ENCODE peak calls at places on chromosomes 6 and 20, in eight cellular contexts. G is aorta; E is CD8-positive, alpha-beta T cell; K is spleen; R is esophagus squamous epithelium; L is thoracic aorta; C is cardiac muscle cell; Y is adipocyte. B is an unnamed sample. For H3K4me1, the result is how much of the 10 kb centered on the place peaks cover.

GRCh38 chr6:38110407-38111025 is 291.0 kb downstream of the ZFAND3 start:
- DNase-seq in L (no peak), Y (no peak), G (no peak), C (peak), R (no peak), E (no peak), K (no peak), B (no peak)

GRCh38 chr20:26163890-26164289 is 467.2 kb upstream of the ZNF337 start:
- DNase-seq in E (no peak), K (no peak), C (no peak), G (no peak), Y (peak), L (no peak), R (no peak), B (no peak)

GRCh38 chr6:96211341-96211740 is 195.6 kb downstream of the FUT9 start:
- DNase-seq in G (no peak), R (no peak), K (no peak), E (no peak), Y (no peak), L (no peak), C (no peak), B (no peak)

GRCh38 chr6:4941782-4942672 is 61.8 kb downstream of the RPP40 start:
- DNase-seq in R (no peak), C (no peak), G (no peak), K (no peak), L (no peak), Y (peak), E (peak), B (no peak)

GRCh38 chr6:148303616-148304015 is 39.0 kb upstream of the SASH1 start:
- DNase-seq in G (no peak), L (no peak), Y (no peak), C (no peak), E (no peak), R (no peak), K (no peak), B (no peak)

GRCh38 chr6:106997392-106998257 is 23.1 kb upstream of the CD24 start:
- DNase-seq in R (no peak), L (no peak), Y (peak), E (peak), K (peak), C (peak), G (peak), B (no peak)

GRCh38 chr20:21808863-21809664 is 103.6 kb downstream of the PAX1 start:
- DNase-seq in G (peak), L (no peak), R (no peak), K (peak), Y (no peak), E (peak), C (peak), B (peak)

GRCh38 chr20:22312744-22313346 is 271.5 kb downstream of the FOXA2 start:
- DNase-seq in Y (peak), E (no peak), L (no peak), K (no peak), C (peak), R (no peak), G (no peak), B (no peak)

GRCh38 chr6:41529049-41529448 is 17.1 kb upstream of the FOXP4 start:
- DNase-seq in R (no peak), C (no peak), Y (no peak), G (no peak), K (no peak), E (no peak), L (no peak), B (no peak)

GRCh38 chr20:51363378-51363777 is 179.1 kb downstream of the NFATC2 start:
- DNase-seq in K (peak), G (peak), C (no peak), L (no peak), E (no peak), R (no peak), Y (no peak), B (no peak)

GRCh38 chr6:73249998-73250397 is 13.0 kb downstream of the KHDC1 start:
- DNase-seq in L (no peak), C (no peak), K (no peak), E (no peak), G (no peak), R (no peak), Y (no peak), B (no peak)

GRCh38 chr20:47501117-47501482 is 587 bp upstream of the NCOA3 start:
- DNase-seq in Y (peak), C (no peak), L (no peak), R (no peak), G (no peak), E (no peak), K (no peak), B (no peak)

GRCh38 chr20:31835977-31836852 is 9.2 kb downstream of the FOXS1 start:
- DNase-seq in Y (peak), R (no peak), E (peak), C (no peak), G (peak), K (no peak), L (peak), B (peak)

GRCh38 chr20:59805786-59806577 is 127.5 kb downstream of the SYCP2 start:
- DNase-seq in R (no peak), C (no peak), E (no peak), G (no peak), L (no peak), K (peak), Y (no peak), B (peak)

GRCh38 chr20:21516861-21517565 is 3.1 kb upstream of the NKX2-2 start:
- DNase-seq in Y (no peak), R (no peak), E (peak), L (no peak), C (no peak), G (no peak), K (no peak), B (no peak)

GRCh38 chr6:162068340-162068739 is 659.2 kb downstream of the PRKN start:
- DNase-seq in K (no peak), R (no peak), G (no peak), C (no peak), L (no peak), E (no peak), Y (no peak), B (no peak)

GRCh38 chr6:170022827-170023619 is 267.9 kb downstream of the DLL1 start:
- DNase-seq in C (no peak), R (no peak), G (no peak), K (no peak), L (no peak), E (no peak), Y (no peak), B (no peak)

GRCh38 chr6:155154158-155154830 is 109.5 kb upstream of the CLDN20 start:
- DNase-seq in Y (peak), G (no peak), K (no peak), R (no peak), L (no peak), E (no peak), C (no peak), B (no peak)

GRCh38 chr20:5918856-5919633 is 31.3 kb downstream of the TRMT6 start:
- DNase-seq in L (no peak), C (no peak), Y (peak), G (no peak), K (no peak), R (no peak), E (no peak), B (no peak)

GRCh38 chr20:2756056-2756611 is 44.3 kb downstream of the CPXM1 start:
- DNase-seq in L (no peak), C (peak), Y (peak), K (peak), G (no peak), R (no peak), E (no peak), B (no peak)

GRCh38 chr6:56916849-56917551 is 37.9 kb upstream of the BEND6 start:
- DNase-seq in L (no peak), Y (no peak), G (no peak), K (no peak), E (no peak), R (no peak), C (no peak), B (no peak)

GRCh38 chr6:168091381-168092264 is 12.6 kb upstream of the FRMD1 start:
- DNase-seq in R (no peak), K (peak), L (no peak), E (no peak), Y (no peak), G (peak), C (no peak), B (no peak)

GRCh38 chr6:77074037-77074713 is 389.1 kb downstream of the HTR1B start:
- DNase-seq in G (no peak), K (no peak), E (no peak), R (no peak), L (no peak), Y (no peak), C (no peak), B (no peak)

GRCh38 chr6:165615629-165616028 is 47.4 kb downstream of the PDE10A start:
- DNase-seq in Y (no peak), G (no peak), L (no peak), E (no peak), K (no peak), C (no peak), R (no peak), B (peak)

GRCh38 chr6:110815260-110816109 is at the start of gene CDK19:
- DNase-seq in Y (peak), R (peak), L (peak), K (peak), C (peak), G (peak), E (peak), B (peak)
- H3K4me1 ChIP-seq in Y (under half), R (under half), L (under half), K (under half), C (under half), G (under half), E (under half), B (under half)

GRCh38 chr6:191487-192312 is 100.6 kb upstream of the DUSP22 start:
- DNase-seq in G (no peak), C (no peak), L (no peak), Y (no peak), R (no peak), E (no peak), K (no peak), B (no peak)

GRCh38 chr6:193773-194310 is 98.4 kb upstream of the DUSP22 start:
- DNase-seq in E (no peak), G (no peak), L (no peak), K (no peak), C (no peak), R (no peak), Y (no peak), B (no peak)

GRCh38 chr6:190596-191395 is 101.5 kb upstream of the DUSP22 start:
- DNase-seq in G (no peak), Y (no peak), C (peak), K (no peak), E (no peak), R (no peak), L (no peak), B (no peak)

GRCh38 chr6:193180-193579 is 99.1 kb upstream of the DUSP22 start:
- DNase-seq in E (no peak), G (no peak), L (no peak), Y (no peak), K (no peak), C (no peak), R (no peak), B (no peak)

DNA sequence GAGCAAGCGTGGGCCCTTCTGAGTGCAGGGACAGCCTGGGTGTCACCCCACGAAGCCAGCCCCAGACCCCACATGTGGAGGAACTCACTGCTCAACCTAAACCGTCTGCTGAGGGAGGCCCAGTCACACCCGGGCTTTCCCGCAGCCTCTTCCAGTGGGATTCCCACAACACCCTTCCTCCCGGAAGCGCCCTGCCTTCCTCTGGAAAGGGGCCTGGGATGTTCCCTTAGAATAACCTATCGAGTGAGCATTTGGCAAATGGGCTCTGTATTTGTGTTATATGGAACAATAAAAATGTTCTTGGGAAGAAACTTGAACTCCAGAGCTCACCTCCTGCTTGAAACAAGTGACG is 100.0 kb upstream of the DUSP22 start:
- DNase-seq in L (no peak), E (no peak), K (no peak), Y (no peak), R (no peak), G (no peak), C (no peak), B (no peak)
- H3K4me1 ChIP-seq in L (under half), E (under half), K (under half), Y (under half), R (under half), G (under half), C (under half), B (under half)

GRCh38 chr6:75609639-75610590 is 8.2 kb downstream of the SENP6 start:
- DNase-seq in Y (peak), C (no peak), G (no peak), L (no peak), R (no peak), K (no peak), E (no peak), B (no peak)
- H3K4me1 ChIP-seq in Y (half or more), C (under half), G (under half), L (half or more), R (half or more), K (half or more), E (half or more), B (half or more)

GRCh38 chr20:49594143-49594928 is 26.4 kb upstream of the PTGIS start:
- DNase-seq in C (peak), G (peak), R (no peak), L (no peak), Y (peak), E (peak), K (no peak), B (peak)

GRCh38 chr20:49590163-49591017 is 22.5 kb upstream of the PTGIS start:
- DNase-seq in C (no peak), Y (no peak), G (no peak), L (no peak), R (no peak), K (no peak), E (no peak), B (no peak)

GRCh38 chr20:49591217-49591865 is 23.4 kb upstream of the PTGIS start:
- DNase-seq in L (no peak), K (no peak), G (no peak), C (peak), Y (peak), R (no peak), E (no peak), B (no peak)

GRCh38 chr20:49593441-49594142 is 25.7 kb upstream of the PTGIS start:
- DNase-seq in R (no peak), E (no peak), C (no peak), G (no peak), Y (no peak), K (no peak), L (no peak), B (no peak)

GRCh38 chr20:49592120-49592519 is 24.2 kb upstream of the PTGIS start:
- DNase-seq in R (no peak), E (no peak), K (no peak), Y (no peak), C (no peak), G (no peak), L (no peak), B (no peak)
- H3K4me1 ChIP-seq in R (half or more), E (under half), K (under half), Y (half or more), C (under half), G (under half), L (under half), B (half or more)

DNA sequence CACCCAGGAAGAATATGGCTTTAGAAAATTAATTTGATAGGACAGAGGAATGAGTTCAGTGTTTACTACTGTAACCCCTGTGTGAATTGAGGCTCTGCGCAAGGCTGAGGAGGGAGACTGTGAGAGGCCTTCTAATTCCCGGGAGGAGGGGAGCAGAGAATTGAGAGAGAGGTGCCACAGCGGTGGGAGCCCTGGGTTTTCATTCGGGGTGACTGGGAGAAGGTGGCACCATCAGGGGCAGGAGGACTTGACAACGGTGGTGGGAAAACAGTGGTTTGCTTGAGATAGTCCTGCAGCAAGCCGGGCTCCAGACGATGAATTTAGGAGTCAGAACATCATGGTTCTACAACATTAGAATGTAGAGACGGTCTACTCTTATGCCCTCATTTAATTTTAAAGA is 9.2 kb downstream of the DUSP22 start:
- DNase-seq in R (no peak), G (no peak), K (no peak), L (no peak), Y (no peak), E (no peak), C (no peak), B (no peak)
- H3K4me1 ChIP-seq in R (half or more), G (under half), K (half or more), L (under half), Y (under half), E (under half), C (under half), B (under half)

GRCh38 chr6:3421763-3422456 is 34.9 kb downstream of the SLC22A23 start:
- DNase-seq in G (no peak), Y (peak), C (no peak), L (no peak), R (no peak), K (no peak), E (no peak), B (no peak)
- H3K4me1 ChIP-seq in G (under half), Y (under half), C (under half), L (under half), R (half or more), K (under half), E (under half), B (under half)

GRCh38 chr6:307065-307814 is 15.0 kb downstream of the DUSP22 start:
- DNase-seq in K (no peak), L (no peak), E (no peak), C (no peak), Y (no peak), G (no peak), R (no peak), B (no peak)
- H3K4me1 ChIP-seq in K (under half), L (under half), E (under half), C (under half), Y (under half), G (under half), R (under half), B (under half)

GRCh38 chr20:17911927-17912326 is 56.7 kb downstream of the SNX5 start:
- DNase-seq in R (no peak), Y (no peak), E (no peak), K (no peak), L (no peak), C (no peak), G (no peak), B (no peak)

GRCh38 chr20:17912916-17913315 is 55.7 kb downstream of the SNX5 start:
- DNase-seq in Y (peak), L (no peak), R (no peak), E (no peak), C (no peak), K (no peak), G (no peak), B (no peak)

GRCh38 chr20:17910828-17911294 is 57.7 kb downstream of the SNX5 start:
- DNase-seq in L (no peak), K (no peak), E (no peak), C (no peak), Y (peak), G (no peak), R (no peak), B (no peak)

GRCh38 chr20:17905544-17905943 is 63.0 kb downstream of the SNX5 start:
- DNase-seq in R (no peak), G (no peak), C (no peak), E (no peak), K (no peak), L (no peak), Y (no peak), B (no peak)

GRCh38 chr20:17909745-17910345 is 58.7 kb downstream of the SNX5 start:
- DNase-seq in K (no peak), G (no peak), Y (peak), E (no peak), C (no peak), L (no peak), R (no peak), B (no peak)
- H3K4me1 ChIP-seq in K (under half), G (under half), Y (under half), E (under half), C (under half), L (under half), R (under half), B (under half)

GRCh38 chr6:17865243-17865642 is 122.2 kb downstream of the KIF13A start:
- DNase-seq in C (peak), G (no peak), Y (peak), R (no peak), K (no peak), L (no peak), E (no peak), B (peak)
- H3K4me1 ChIP-seq in C (under half), G (under half), Y (half or more), R (half or more), K (under half), L (under half), E (under half), B (under half)

B was measured in heart left ventricle.